ENCODE peak calls at places on chromosomes 16 and 17, in ten cellular contexts. B is left lung; F is transverse colon; U is colonic mucosa; S is tibial artery; M is CD4-positive, CD25-positive, alpha-beta regulatory T cell; H is PC-3; J is RWPE2; Q is mammary epithelial cell; Z is fibroblast of lung. D is an unnamed sample.

GRCh38 chr16:518858-519257 is 8.7 kb upstream of the CAPN15 start:
- DNase-seq in B (no peak), M (no peak), F (no peak), H (no peak), U (no peak), J (no peak), Q (no peak), S (no peak), Z (no peak), D (peak; percentile 38)

GRCh38 chr16:89737341-89738071 is 16.2 kb downstream of the ZNF276 start:
- DNase-seq in U (no peak), H (no peak), Q (no peak), B (no peak), F (no peak), J (no peak), S (no peak), M (no peak), Z (no peak), D (peak; percentile 36)

GRCh38 chr16:15653227-15653626 is 3.2 kb downstream of the NDE1 start:
- DNase-seq in S (no peak), M (no peak), H (peak; percentile 32), U (no peak), Q (peak; percentile 80), B (no peak), J (no peak), Z (peak; percentile 99), F (peak; percentile 20), D (no peak)

GRCh38 chr16:53817117-53817516 is 113.2 kb downstream of the FTO start:
- DNase-seq in M (no peak), B (no peak), U (no peak), Z (peak; percentile 95), S (no peak), F (no peak), J (peak; percentile 74), H (peak; percentile 72), Q (peak; percentile 87), D (no peak)

GRCh38 chr17:13587487-13588338 is 14.0 kb downstream of the HS3ST3A1 start:
- DNase-seq in B (no peak), J (no peak), U (no peak), H (no peak), F (no peak), Q (no peak), S (no peak), M (no peak), Z (peak; percentile 57), D (no peak)

GRCh38 chr17:57839571-57839923 is 10.3 kb downstream of the MRPS23 start:
- DNase-seq in S (no peak), F (no peak), U (no peak), Z (no peak), M (no peak), H (no peak), Q (no peak), B (no peak), J (no peak), D (no peak)

GRCh38 chr16:54210437-54211081 is 76.0 kb downstream of the IRX3 start:
- DNase-seq in S (no peak), J (no peak), Q (no peak), U (no peak), F (no peak), Z (no peak), M (no peak), H (no peak), B (no peak), D (no peak)

GRCh38 chr17:40419559-40420331 is 2.0 kb upstream of the TOP2A start:
- DNase-seq in S (no peak), M (no peak), U (no peak), J (no peak), B (no peak), H (no peak), Z (no peak), Q (no peak), F (no peak), D (no peak)

DNA sequence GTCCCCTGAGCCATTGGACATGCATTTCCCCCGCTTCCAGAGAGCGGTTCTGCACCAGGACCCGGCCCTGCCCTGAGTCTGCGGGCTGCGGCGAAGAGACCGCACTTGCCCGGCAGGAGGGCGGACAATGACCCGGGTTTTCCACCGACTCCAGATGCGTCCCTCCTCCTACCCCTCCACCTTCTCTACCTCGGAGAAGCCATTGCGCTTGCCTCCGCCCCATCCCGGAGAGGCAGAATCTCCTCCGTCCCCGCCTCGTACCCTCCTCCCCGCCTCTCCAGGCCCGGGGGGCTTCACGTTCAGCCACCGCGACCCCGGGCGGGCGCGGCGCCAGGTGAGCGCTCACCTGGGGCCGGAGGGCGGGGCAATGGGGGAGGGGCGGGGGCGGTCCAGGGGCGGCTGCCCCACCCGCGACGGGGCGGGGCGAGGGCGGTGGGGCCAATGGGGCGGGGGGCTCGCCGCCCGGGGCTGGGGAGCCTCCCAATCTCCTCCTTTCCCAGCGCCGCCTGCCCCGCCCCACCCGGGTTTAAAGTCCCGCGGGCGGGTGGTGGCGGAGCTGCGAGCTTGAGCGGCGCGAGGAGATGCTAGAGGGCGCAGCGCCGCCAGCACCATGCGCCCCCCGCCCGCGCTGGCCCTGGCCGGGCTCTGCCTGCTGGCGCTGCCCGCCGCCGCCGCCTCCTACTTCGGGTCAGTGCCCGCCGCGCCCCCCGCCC is at the start of gene WNT9B:
- DNase-seq in M (no peak), U (peak; percentile 78), Q (peak; percentile 23), H (no peak), B (peak; percentile 69), F (peak; percentile 75), Z (no peak), S (no peak), J (no peak), D (peak; percentile 89)
- H3K4me3 ChIP-seq in M (no peak within 1 kb of the TSS), U (no peak within 1 kb of the TSS), Q (no peak within 1 kb of the TSS), H (no peak within 1 kb of the TSS), B (peak within 1 kb of the TSS; percentile 26), F (peak within 1 kb of the TSS; percentile 40), Z (no peak within 1 kb of the TSS), S (peak within 1 kb of the TSS; percentile 43), J (peak within 1 kb of the TSS; percentile 32), D (peak within 1 kb of the TSS; percentile 64)

DNA sequence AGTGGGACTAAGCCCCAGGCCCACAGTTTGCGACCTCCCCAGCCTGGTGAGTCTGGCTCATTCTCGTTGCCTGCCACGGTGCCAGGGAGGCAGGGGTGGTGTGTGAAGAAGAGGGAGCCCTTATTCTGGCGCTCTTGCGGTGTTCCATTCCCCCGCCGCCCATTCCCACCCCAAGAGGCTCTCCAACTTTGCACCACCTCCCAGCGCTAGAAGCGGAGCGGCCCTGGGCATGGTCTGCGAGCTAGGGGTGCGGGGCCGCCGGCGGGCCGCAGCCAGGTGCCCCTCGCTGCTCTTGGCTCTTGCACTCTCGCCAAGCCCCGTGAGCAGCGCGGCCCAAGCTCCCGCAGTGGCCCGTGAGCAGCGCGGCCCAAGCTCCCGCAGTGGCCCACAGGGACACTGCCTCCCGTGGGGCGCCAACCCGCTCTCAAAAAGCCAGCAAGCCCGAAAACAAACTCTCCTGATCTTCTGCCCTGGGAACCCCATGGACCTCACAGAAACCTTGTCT is 12.3 kb upstream of the ZNF423 start:
- DNase-seq in Q (no peak), M (no peak), U (no peak), H (no peak), J (no peak), S (no peak), B (no peak), F (no peak), Z (no peak), D (no peak)
- H3K27me3 ChIP-seq in Q (no peaks in the 10 kb centered on the region), M (peaks cover 3% of the 10 kb centered on the region), U (no peaks in the 10 kb centered on the region), H (peaks cover 41% of the 10 kb centered on the region), J (peaks cover 16% of the 10 kb centered on the region), S (no peaks in the 10 kb centered on the region), B (no peaks in the 10 kb centered on the region), F (no peaks in the 10 kb centered on the region), Z (peaks cover 3% of the 10 kb centered on the region), D (no peaks in the 10 kb centered on the region)

GRCh38 chr16:14309906-14310305 is 238.8 kb downstream of the MRTFB start:
- DNase-seq in H (peak; percentile 68), S (no peak), B (no peak), Z (peak; percentile 39), U (no peak), F (no peak), Q (peak; percentile 86), M (no peak), J (no peak), D (no peak)
- H3K36me3 ChIP-seq in H (no peaks in the 10 kb centered on the region), S (no peaks in the 10 kb centered on the region), B (no peaks in the 10 kb centered on the region), Z (no peaks in the 10 kb centered on the region), U (no peaks in the 10 kb centered on the region), F (no peaks in the 10 kb centered on the region), Q (no peaks in the 10 kb centered on the region), M (no peaks in the 10 kb centered on the region), J (no peaks in the 10 kb centered on the region), D (no peaks in the 10 kb centered on the region)

GRCh38 chr16:86566601-86566965 is at the start of gene FOXC2:
- DNase-seq in S (peak; percentile 98), J (peak; percentile 95), Z (peak; percentile 97), U (peak; percentile 70), Q (peak; percentile 89), B (peak; percentile 82), H (no peak), F (peak; percentile 54), M (peak; percentile 19), D (peak; percentile 20)

GRCh38 chr16:86565644-86566511 is 751 bp upstream of the FOXC2 start:
- DNase-seq in B (peak; percentile 76), H (no peak), M (no peak), S (peak; percentile 67), Z (no peak), Q (no peak), U (no peak), J (no peak), F (no peak), D (no peak)

GRCh38 chr16:86565181-86565631 is 1.4 kb upstream of the FOXC2 start:
- DNase-seq in U (no peak), Z (no peak), B (no peak), F (no peak), S (peak; percentile 60), J (no peak), H (no peak), Q (no peak), M (no peak), D (no peak)

GRCh38 chr16:86562356-86562755 is 4.3 kb upstream of the FOXC2 start:
- DNase-seq in H (no peak), Z (no peak), Q (no peak), J (no peak), S (peak; percentile 33), M (no peak), U (no peak), B (no peak), F (no peak), D (no peak)

GRCh38 chr16:86563489-86564345 is 2.9 kb upstream of the FOXC2 start:
- DNase-seq in S (peak; percentile 95), Z (peak; percentile 93), F (peak; percentile 91), U (peak; percentile 91), Q (peak; percentile 81), J (no peak), H (peak; percentile 90), M (peak; percentile 75), B (peak; percentile 92), D (peak; percentile 83)
- H3K4me3 ChIP-seq in S (peak overlapping the region; percentile 81), Z (peak overlapping the region; percentile 40), F (peak overlapping the region; percentile 23), U (no peak overlapping the region), Q (peak overlapping the region; percentile 38), J (peak overlapping the region; percentile 5), H (peak overlapping the region; percentile 65), M (peak overlapping the region; percentile 33), B (no peak overlapping the region), D (peak overlapping the region; percentile 9)

DNA sequence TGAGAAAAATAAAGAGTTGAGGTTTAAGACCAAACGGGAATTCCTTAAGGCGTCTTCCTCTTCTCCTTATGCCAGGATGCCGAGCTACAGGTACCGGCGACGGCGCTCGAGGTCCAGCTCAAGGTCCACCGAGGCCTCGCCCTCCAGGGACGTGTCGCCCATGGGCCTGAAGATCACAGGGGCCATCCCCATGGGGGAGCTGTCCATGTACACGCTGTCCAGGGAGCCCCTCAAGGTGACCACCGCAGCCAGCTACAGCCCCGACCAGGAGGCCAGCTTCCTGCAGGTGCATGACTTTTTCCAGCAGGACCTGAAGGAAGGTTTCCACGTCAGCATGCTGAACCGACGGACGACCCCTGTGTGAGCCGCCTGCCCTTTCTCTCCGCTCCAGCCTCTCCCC is 13.7 kb upstream of the CACNG1 start:
- DNase-seq in U (no peak), J (no peak), F (no peak), Q (no peak), S (no peak), Z (no peak), H (no peak), M (no peak), B (no peak), D (no peak)
- H3K27me3 ChIP-seq in U (no peaks in the 10 kb centered on the region), J (no peaks in the 10 kb centered on the region), F (no peaks in the 10 kb centered on the region), Q (no peaks in the 10 kb centered on the region), S (no peaks in the 10 kb centered on the region), Z (peaks cover 5% of the 10 kb centered on the region), H (no peaks in the 10 kb centered on the region), M (no peaks in the 10 kb centered on the region), B (no peaks in the 10 kb centered on the region), D (no peaks in the 10 kb centered on the region)

D was measured in small intestine.